ENCODE peak calls at places on chromosome 16, in eight cellular contexts. D, R, G, H, N, K, Q and Z are unnamed samples.

GRCh38 chr16:81480856-81481821 is 36.5 kb downstream of the CMIP start:
- DNase-seq in D (no peak), G (no peak), Q (peak; percentile 89), K (no peak), R (peak; percentile 27), H (no peak), N (no peak), Z (peak; percentile 44)

GRCh38 chr16:87684106-87684677 is 81.6 kb downstream of the KLHDC4 start:
- DNase-seq in D (no peak), Q (no peak), G (no peak), H (no peak), R (no peak), N (no peak), K (no peak), Z (no peak)

GRCh38 chr16:77500286-77500598 is 65.4 kb upstream of the ADAMTS18 start:
- DNase-seq in K (no peak), D (no peak), N (no peak), Q (no peak), R (no peak), G (no peak), H (no peak), Z (no peak)

GRCh38 chr16:31477220-31478216 is 5.4 kb upstream of the SLC5A2 start:
- DNase-seq in N (peak; percentile 82), Q (peak; percentile 78), G (no peak), H (no peak), D (peak; percentile 85), K (peak; percentile 21), R (no peak), Z (no peak)

GRCh38 chr16:2235234-2235651 is 1.0 kb upstream of the DNASE1L2 start:
- DNase-seq in H (no peak), N (no peak), D (no peak), Q (peak; percentile 36), R (no peak), G (no peak), K (no peak), Z (no peak)

GRCh38 chr16:58366247-58367031 is 25.8 kb upstream of the GINS3 start:
- DNase-seq in K (peak; percentile 40), Q (no peak), H (no peak), G (peak; percentile 90), N (no peak), R (peak; percentile 62), D (no peak), Z (no peak)

GRCh38 chr16:75486014-75486404 is 9.2 kb downstream of the CHST6 start:
- DNase-seq in R (no peak), D (no peak), G (peak; percentile 99), Q (no peak), K (no peak), H (no peak), N (peak; percentile 67), Z (no peak)

GRCh38 chr16:15694499-15694898 is 44.5 kb downstream of the NDE1 start:
- DNase-seq in D (no peak), R (no peak), N (no peak), K (no peak), H (no peak), Q (no peak), G (no peak), Z (no peak)

GRCh38 chr16:71542377-71542776 is 16.2 kb downstream of the CHST4 start:
- DNase-seq in Q (peak; percentile 34), D (peak; percentile 71), K (peak; percentile 61), N (peak; percentile 79), H (no peak), R (peak; percentile 23), G (peak; percentile 42), Z (no peak)

GRCh38 chr16:58847902-58848661 is 114.0 kb upstream of the GOT2 start:
- DNase-seq in G (no peak), Q (no peak), D (no peak), K (peak; percentile 27), N (no peak), R (no peak), H (no peak), Z (no peak)

GRCh38 chr16:85662036-85662812 is 26.5 kb downstream of the GINS2 start:
- DNase-seq in D (peak; percentile 67), G (no peak), H (no peak), Q (no peak), K (no peak), N (no peak), R (no peak), Z (no peak)

DNA sequence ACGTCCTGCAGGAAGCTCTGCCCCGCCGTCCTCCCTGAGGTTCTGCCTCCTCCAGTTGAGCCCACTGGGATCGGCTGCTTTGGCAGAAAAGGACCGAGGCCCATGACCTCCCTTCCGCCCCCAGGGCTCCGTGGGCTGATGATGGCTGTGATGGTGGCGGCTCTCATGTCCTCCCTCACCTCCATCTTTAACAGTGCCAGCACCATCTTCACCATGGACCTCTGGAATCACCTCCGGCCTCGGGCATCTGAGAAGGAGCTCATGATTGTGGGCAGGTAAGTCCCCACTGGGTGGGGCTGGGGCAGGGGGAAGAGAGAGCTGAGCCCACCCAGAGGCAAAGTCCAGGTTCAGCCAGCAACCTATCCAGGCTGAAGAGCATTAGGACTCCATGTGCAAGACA is 61.1 kb downstream of the SLC5A11 start:
- DNase-seq in R (no peak), K (no peak), Q (no peak), N (no peak), D (no peak), G (no peak), H (no peak), Z (no peak)
- TF ChIP-seq CTCF in R (no peak), K (no peak), Q (no peak), N (no peak), D (no peak), G (no peak), H (no peak), Z (no peak)

GRCh38 chr16:89123831-89124100 is 30.1 kb downstream of the ACSF3 start:
- DNase-seq in Q (no peak), D (no peak), G (no peak), N (no peak), R (no peak), K (no peak), H (no peak), Z (no peak)

GRCh38 chr16:89121691-89122321 is 28.2 kb downstream of the ACSF3 start:
- DNase-seq in G (no peak), H (no peak), K (no peak), R (no peak), D (no peak), N (no peak), Q (no peak), Z (no peak)

GRCh38 chr16:89120921-89121351 is 27.3 kb downstream of the ACSF3 start:
- DNase-seq in R (no peak), H (no peak), N (no peak), G (no peak), Q (no peak), K (no peak), D (no peak), Z (no peak)

GRCh38 chr16:89123001-89123830 is 29.6 kb downstream of the ACSF3 start:
- DNase-seq in N (no peak), H (no peak), Q (no peak), G (peak; percentile 9), K (no peak), R (no peak), D (no peak), Z (no peak)

DNA sequence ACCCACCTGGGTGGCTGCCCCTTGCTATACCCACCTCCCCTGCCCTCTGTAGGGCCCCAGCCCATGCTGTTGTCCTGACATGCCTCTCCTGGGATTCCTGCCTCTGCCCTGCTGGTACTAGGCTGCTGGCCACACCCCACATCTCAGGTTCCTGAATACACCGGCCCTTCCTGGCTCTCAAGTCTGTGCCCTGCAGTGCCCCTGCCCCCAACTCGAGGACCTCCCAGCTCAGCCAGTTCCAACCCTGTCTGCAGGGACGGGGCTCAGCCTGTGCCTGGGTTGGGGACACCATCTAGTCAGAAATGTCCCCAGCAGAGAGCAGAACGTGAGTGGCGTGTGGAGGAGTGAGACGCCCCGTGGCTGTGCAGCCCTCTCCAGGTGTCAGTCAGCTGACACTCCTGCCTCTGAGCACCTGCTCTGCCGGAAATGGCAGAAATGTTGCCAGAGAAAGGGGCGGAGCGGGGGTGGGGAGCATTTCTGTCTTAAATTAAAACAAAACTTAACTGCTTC is 28.7 kb downstream of the ACSF3 start:
- DNase-seq in N (no peak), G (no peak), D (no peak), H (no peak), R (no peak), K (no peak), Q (peak; percentile 85), Z (no peak)
- TF ChIP-seq CTCF in N (no peak), G (no peak), D (no peak), H (no peak), R (no peak), K (no peak), Q (no peak), Z (no peak)

DNA sequence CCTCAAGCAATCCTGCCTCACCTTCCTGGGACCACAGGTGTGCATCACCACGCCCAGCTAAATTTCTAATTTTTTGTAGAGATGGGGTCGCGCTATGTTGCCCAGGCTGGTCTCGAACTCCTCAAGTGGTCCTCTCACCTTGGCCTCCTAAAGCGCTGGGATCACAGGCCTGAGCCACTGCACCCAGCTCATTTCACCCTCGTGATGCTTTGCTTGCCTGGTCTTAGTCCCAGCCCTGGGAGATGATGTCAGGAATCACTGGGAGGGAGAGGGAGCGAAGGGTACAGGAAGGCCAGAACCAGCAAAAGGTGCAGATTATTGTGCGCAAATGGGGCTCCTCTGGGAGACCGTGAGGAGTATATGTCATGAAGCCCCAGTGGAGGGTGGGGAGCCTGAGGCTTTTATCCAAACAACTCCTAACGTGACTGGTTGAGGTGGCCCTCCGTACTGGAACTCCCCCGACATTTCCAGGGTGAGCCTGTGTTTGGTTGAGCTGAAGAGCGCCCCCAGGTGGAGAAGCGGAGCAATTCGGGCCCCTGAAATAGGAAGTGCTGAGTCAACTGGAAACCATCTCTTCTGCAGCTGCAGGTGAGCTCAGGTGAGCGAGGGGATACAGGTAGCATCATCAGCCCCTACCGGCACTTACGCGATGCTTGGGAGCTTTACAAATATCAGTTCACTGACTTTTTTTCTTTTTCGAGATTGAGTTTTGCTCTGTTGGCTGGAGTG is 41.2 kb upstream of the HAPSTR1 start:
- DNase-seq in Q (no peak), G (no peak), N (peak; percentile 18), H (no peak), R (peak; percentile 23), D (peak; percentile 23), K (peak; percentile 41), Z (no peak)
- TF ChIP-seq CTCF in Q (peak; percentile 45), G (peak; percentile 49), N (peak; percentile 48), H (no peak), R (peak; percentile 42), D (peak; percentile 39), K (peak; percentile 48), Z (no peak)

GRCh38 chr16:50674831-50675230 is 6.3 kb downstream of the SNX20 start:
- DNase-seq in Q (no peak), K (no peak), G (peak; percentile 57), N (no peak), H (no peak), D (no peak), R (no peak), Z (no peak)

GRCh38 chr16:50671644-50672260 is 9.4 kb downstream of the SNX20 start:
- DNase-seq in K (peak; percentile 62), R (peak; percentile 37), Q (no peak), D (peak; percentile 38), H (no peak), G (peak; percentile 26), N (peak; percentile 59), Z (no peak)

GRCh38 chr16:50676684-50677225 is 4.4 kb downstream of the SNX20 start:
- DNase-seq in Q (no peak), G (no peak), K (no peak), D (no peak), H (no peak), N (no peak), R (no peak), Z (no peak)

GRCh38 chr16:50675686-50676610 is 5.2 kb downstream of the SNX20 start:
- DNase-seq in K (no peak), R (no peak), N (peak; percentile 31), Q (no peak), D (no peak), H (no peak), G (no peak), Z (no peak)

GRCh38 chr16:50673496-50674275 is 7.4 kb downstream of the SNX20 start:
- DNase-seq in Q (no peak), N (no peak), G (no peak), H (no peak), D (no peak), R (no peak), K (no peak), Z (no peak)
- TF ChIP-seq CTCF in Q (no peak), N (no peak), G (no peak), H (no peak), D (no peak), R (no peak), K (no peak), Z (no peak)